ENCODE peak calls at places on chromosomes 6 and 20, in six cellular contexts. E is T-helper 2 cell, C is EH, B is HS-27A, G is GM23338, U is T1000. O is an unnamed sample.
A peak's percentile ranks its signal among the peaks of the same experiment; 100 is the strongest.

GRCh38 chr6:90578894-90579549 is 7.8 kb downstream of the MAP3K7 start:
- DNase-seq in U (no peak), C (no peak), E (no peak), B (no peak), G (no peak), O (no peak)

GRCh38 chr6:166692723-166693302 is 65.8 kb upstream of the RPS6KA2 start:
- DNase-seq in G (no peak), B (no peak), U (no peak), E (no peak), C (no peak), O (no peak)

GRCh38 chr6:38214159-38214558 is 394.6 kb downstream of the ZFAND3 start:
- DNase-seq in C (no peak), B (no peak), G (no peak), U (no peak), E (no peak), O (no peak)

GRCh38 chr6:131792091-131792496 is 15.7 kb upstream of the ENPP1 start:
- DNase-seq in C (peak; percentile 42), G (peak; percentile 48), E (peak; percentile 5), B (no peak), U (peak; percentile 9), O (no peak)

GRCh38 chr20:22630698-22631097 is 46.3 kb upstream of the FOXA2 start:
- DNase-seq in C (no peak), B (no peak), E (no peak), U (no peak), G (no peak), O (no peak)

GRCh38 chr6:9516207-9516606 is 898.7 kb downstream of the TFAP2A start:
- DNase-seq in U (peak; percentile 27), G (peak; percentile 15), C (peak; percentile 91), B (peak; percentile 64), E (no peak), O (no peak)

GRCh38 chr6:21586760-21587181 is 6.8 kb upstream of the SOX4 start:
- DNase-seq in E (no peak), B (no peak), G (no peak), U (no peak), C (no peak), O (peak; percentile 89)

GRCh38 chr6:112198582-112198981 is 55.8 kb downstream of the LAMA4 start:
- DNase-seq in G (no peak), E (no peak), C (no peak), B (no peak), U (no peak), O (no peak)

GRCh38 chr6:22906091-22906549 is 336.8 kb downstream of the HDGFL1 start:
- DNase-seq in E (no peak), C (peak; percentile 54), B (peak; percentile 72), U (no peak), G (peak; percentile 75), O (no peak)

O was measured in DMS 273 treated with DMSO at 0.1 percent for 48 hours.